ENCODE peak calls at places on chromosomes 13 and 19, in five cellular contexts. Q is glutamatergic neuron, S is PC-9, T is cardiac muscle cell, H is pancreas. V is an unnamed sample.

GRCh38 chr13:91620670-91621141 is 222.3 kb downstream of the GPC5 start:
- DNase-seq in Q (no peak), S (no peak), H (no peak), T (no peak), V (no peak)

GRCh38 chr19:370641-371330 is 26.2 kb upstream of the MIER2 start:
- DNase-seq in T (no peak), H (no peak), Q (no peak), S (no peak), V (no peak)

GRCh38 chr13:107209811-107210210 is 641.9 kb upstream of the ARGLU1 start:
- DNase-seq in S (no peak), T (no peak), H (no peak), Q (no peak), V (no peak)

GRCh38 chr19:47796785-47797184 is 7.6 kb downstream of the TPRX1 start:
- DNase-seq in S (no peak), H (no peak), T (no peak), Q (no peak), V (no peak)

GRCh38 chr13:42484396-42484795 is 89.6 kb upstream of the TNFSF11 start:
- DNase-seq in S (no peak), Q (no peak), H (no peak), T (no peak), V (no peak)

GRCh38 chr19:43594710-43595604 is 977 bp downstream of the IRGQ start:
- DNase-seq in H (peak), S (peak), Q (peak), T (peak), V (peak)

GRCh38 chr13:32504263-32504662 is 34.3 kb downstream of the N4BP2L2 start:
- DNase-seq in H (no peak), S (no peak), T (no peak), Q (no peak), V (no peak)

GRCh38 chr13:83563499-83563898 is 318.8 kb downstream of the SLITRK1 start:
- DNase-seq in S (no peak), H (no peak), T (no peak), Q (no peak), V (no peak)

GRCh38 chr19:21439372-21439771 is 42.4 kb downstream of the ZNF493 start:
- DNase-seq in Q (no peak), H (peak), S (peak), T (no peak), V (no peak)

GRCh38 chr19:4303778-4304508 is 455 bp upstream of the FSD1 start:
- DNase-seq in S (no peak), T (no peak), H (no peak), Q (no peak), V (no peak)

GRCh38 chr19:18278521-18279265 is 2.7 kb downstream of the JUND start:
- DNase-seq in T (no peak), H (peak), Q (no peak), S (peak), V (peak)

GRCh38 chr19:1847684-1848398 is 442 bp downstream of the REXO1 start:
- DNase-seq in Q (peak), H (no peak), T (peak), S (no peak), V (peak)

GRCh38 chr19:52248256-52248655 is 21.1 kb upstream of the ZNF766 start:
- DNase-seq in S (peak), Q (peak), T (peak), H (peak), V (peak)

GRCh38 chr19:55081773-55082022 is 6.0 kb downstream of the EPS8L1 start:
- DNase-seq in T (no peak), H (no peak), Q (no peak), S (peak), V (no peak)

GRCh38 chr13:105579821-105580707 is 955.4 kb downstream of the EFNB2 start:
- DNase-seq in T (no peak), Q (no peak), S (peak), H (no peak), V (no peak)

GRCh38 chr13:40495620-40496001 is 170.8 kb downstream of the FOXO1 start:
- DNase-seq in T (no peak), H (no peak), S (no peak), Q (no peak), V (no peak)

GRCh38 chr19:7172794-7173193 is 103.3 kb downstream of the ZNF557 start:
- DNase-seq in T (no peak), Q (no peak), H (no peak), S (no peak), V (no peak)

GRCh38 chr13:98445340-98446233 is 131.3 kb downstream of the STK24 start:
- DNase-seq in H (peak), S (peak), Q (peak), T (peak), V (peak)

GRCh38 chr13:112065521-112065866 is 1.5 kb upstream of the SOX1 start:
- DNase-seq in Q (no peak), H (no peak), T (no peak), S (no peak), V (peak)

GRCh38 chr13:112064222-112064621 is 2.7 kb upstream of the SOX1 start:
- DNase-seq in T (no peak), H (no peak), Q (no peak), S (no peak), V (no peak)

GRCh38 chr13:112067121-112067741 is at the start of gene SOX1:
- DNase-seq in Q (peak), H (no peak), T (peak), S (no peak), V (peak)

GRCh38 chr13:112066624-112067004 is 335 bp upstream of the SOX1 start:
- DNase-seq in T (peak), Q (peak), H (peak), S (no peak), V (peak)

GRCh38 chr13:112065867-112066623 is 904 bp upstream of the SOX1 start:
- DNase-seq in H (no peak), T (no peak), S (no peak), Q (peak), V (no peak)
- TF ChIP-seq CTCF in H (no peak), T (no peak), S (no peak), Q (peak), V (no peak)

GRCh38 chr19:49475995-49476880 is 2.2 kb downstream of the FLT3LG start:
- DNase-seq in T (peak), S (no peak), H (no peak), Q (peak), V (peak)
- TF ChIP-seq CTCF in T (peak), S (peak), H (no peak), Q (peak), V (peak)

GRCh38 chr13:33678906-33679657 is 138.9 kb upstream of the RFC3 start:
- DNase-seq in S (peak), Q (no peak), T (no peak), H (peak), V (no peak)

GRCh38 chr13:33679658-33680012 is 138.3 kb upstream of the RFC3 start:
- DNase-seq in S (no peak), H (no peak), Q (no peak), T (no peak), V (no peak)

GRCh38 chr13:33677215-33677614 is 140.7 kb upstream of the RFC3 start:
- DNase-seq in T (no peak), S (no peak), H (no peak), Q (no peak), V (no peak)

GRCh38 chr13:33676700-33677048 is 141.3 kb upstream of the RFC3 start:
- DNase-seq in H (peak), Q (no peak), T (peak), S (no peak), V (peak)

DNA sequence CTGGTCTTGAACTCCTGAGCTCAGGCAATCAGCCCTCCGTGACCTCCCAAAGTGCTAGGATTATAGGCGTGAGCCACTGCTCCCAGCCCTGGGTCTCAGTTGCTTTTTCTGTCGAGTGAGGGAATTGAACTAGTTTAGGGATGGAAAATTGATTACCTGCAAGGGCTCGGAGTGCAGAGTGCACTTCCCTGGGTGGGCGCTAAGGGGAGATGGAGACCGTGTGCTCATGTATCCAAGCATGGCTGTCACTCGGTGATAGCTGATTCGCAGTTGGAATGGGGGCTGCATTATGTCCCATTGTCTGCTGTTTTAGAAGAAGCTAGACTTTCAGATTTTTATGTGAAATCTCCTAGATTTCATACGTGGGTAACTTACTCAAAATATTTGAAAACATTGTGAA is 139.9 kb upstream of the RFC3 start:
- DNase-seq in Q (no peak), H (no peak), S (no peak), T (no peak), V (no peak)
- TF ChIP-seq CTCF in Q (no peak), H (no peak), S (no peak), T (no peak), V (no peak)

DNA sequence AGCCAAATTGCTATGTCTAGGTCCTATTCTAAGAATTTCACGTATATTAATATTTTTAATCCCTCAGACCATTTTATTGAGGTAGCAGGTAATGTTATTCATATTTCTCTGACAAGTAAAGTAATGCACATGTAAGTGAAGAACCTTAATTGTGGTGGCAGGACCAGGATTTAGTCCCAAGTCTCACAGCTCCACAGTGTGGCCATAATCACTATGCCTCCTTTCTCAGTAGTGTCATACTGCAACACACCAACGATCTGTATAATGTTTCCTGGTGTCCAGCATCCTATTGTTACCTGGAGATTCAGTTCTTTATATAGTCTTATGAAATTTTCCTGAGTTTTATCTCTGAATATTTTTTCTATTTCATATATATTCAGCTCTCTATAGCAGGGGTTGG is 340.3 kb downstream of the OLFM4 start:
- DNase-seq in T (no peak), H (no peak), Q (no peak), S (no peak), V (no peak)
- TF ChIP-seq CTCF in T (no peak), H (no peak), Q (no peak), S (no peak), V (no peak)